ENCODE peak calls at places on chromosomes 6 and 20, in ten cellular contexts. One of them, this sample, is unnamed.

GRCh38 chr6:11492444-11493300 is 44.9 kb upstream of the TMEM170B start:
- DNase-seq in H7: no peak
- DNase-seq in AG08396: no peak
- DNase-seq in HCT116: no peak
- DNase-seq in occipital lobe: no peak
- DNase-seq in lower leg skin: no peak
- DNase-seq in neuronal stem cell: no peak
- DNase-seq in activated B cell treated with CpG ODN at 0.5 μM for 24 hours: no peak
- DNase-seq in M059J: peak
- DNase-seq in kidney tubule cell: no peak
- DNase-seq in this sample: no peak

GRCh38 chr6:122719176-122719575 is 60.3 kb upstream of the FABP7 start:
- DNase-seq in H7: no peak
- DNase-seq in AG08396: no peak
- DNase-seq in HCT116: no peak
- DNase-seq in occipital lobe: no peak
- DNase-seq in lower leg skin: no peak
- DNase-seq in neuronal stem cell: no peak
- DNase-seq in activated B cell treated with CpG ODN at 0.5 μM for 24 hours: no peak
- DNase-seq in M059J: no peak
- DNase-seq in kidney tubule cell: no peak
- DNase-seq in this sample: no peak

GRCh38 chr6:19849736-19850135 is 12.6 kb downstream of the ID4 start:
- DNase-seq in H7: no peak
- DNase-seq in AG08396: no peak
- DNase-seq in HCT116: no peak
- DNase-seq in occipital lobe: no peak
- DNase-seq in lower leg skin: no peak
- DNase-seq in neuronal stem cell: no peak
- DNase-seq in activated B cell treated with CpG ODN at 0.5 μM for 24 hours: no peak
- DNase-seq in M059J: no peak
- DNase-seq in kidney tubule cell: no peak
- DNase-seq in this sample: no peak

GRCh38 chr6:116352515-116353471 is 18.0 kb upstream of the DSE start:
- DNase-seq in H7: no peak
- DNase-seq in AG08396: peak
- DNase-seq in HCT116: no peak
- DNase-seq in occipital lobe: no peak
- DNase-seq in lower leg skin: no peak
- DNase-seq in neuronal stem cell: no peak
- DNase-seq in activated B cell treated with CpG ODN at 0.5 μM for 24 hours: no peak
- DNase-seq in M059J: peak
- DNase-seq in kidney tubule cell: peak
- DNase-seq in this sample: no peak

GRCh38 chr6:30483677-30484279 is 5.5 kb upstream of the HLA-E start:
- DNase-seq in H7: peak
- DNase-seq in AG08396: peak
- DNase-seq in HCT116: peak
- DNase-seq in occipital lobe: no peak
- DNase-seq in lower leg skin: no peak
- DNase-seq in neuronal stem cell: peak
- DNase-seq in activated B cell treated with CpG ODN at 0.5 μM for 24 hours: no peak
- DNase-seq in M059J: peak
- DNase-seq in kidney tubule cell: peak
- DNase-seq in this sample: no peak

GRCh38 chr6:136783495-136784270 is 8.6 kb downstream of the MAP3K5 start:
- DNase-seq in H7: no peak
- DNase-seq in AG08396: no peak
- DNase-seq in HCT116: no peak
- DNase-seq in occipital lobe: no peak
- DNase-seq in lower leg skin: peak
- DNase-seq in neuronal stem cell: no peak
- DNase-seq in activated B cell treated with CpG ODN at 0.5 μM for 24 hours: peak
- DNase-seq in M059J: no peak
- DNase-seq in kidney tubule cell: peak
- DNase-seq in this sample: peak

GRCh38 chr6:55003726-55004415 is 157.3 kb downstream of the FAM83B start:
- DNase-seq in H7: no peak
- DNase-seq in AG08396: no peak
- DNase-seq in HCT116: no peak
- DNase-seq in occipital lobe: no peak
- DNase-seq in lower leg skin: no peak
- DNase-seq in neuronal stem cell: no peak
- DNase-seq in activated B cell treated with CpG ODN at 0.5 μM for 24 hours: no peak
- DNase-seq in M059J: no peak
- DNase-seq in kidney tubule cell: no peak
- DNase-seq in this sample: no peak

GRCh38 chr6:11354019-11354418 is 121.6 kb upstream of the NEDD9 start:
- DNase-seq in H7: no peak
- DNase-seq in AG08396: peak
- DNase-seq in HCT116: no peak
- DNase-seq in occipital lobe: peak
- DNase-seq in lower leg skin: peak
- DNase-seq in neuronal stem cell: no peak
- DNase-seq in activated B cell treated with CpG ODN at 0.5 μM for 24 hours: no peak
- DNase-seq in M059J: peak
- DNase-seq in kidney tubule cell: no peak
- DNase-seq in this sample: peak

GRCh38 chr20:33874129-33874528 is 63.0 kb downstream of the CHMP4B start:
- DNase-seq in H7: no peak
- DNase-seq in AG08396: no peak
- DNase-seq in HCT116: no peak
- DNase-seq in occipital lobe: no peak
- DNase-seq in lower leg skin: no peak
- DNase-seq in neuronal stem cell: no peak
- DNase-seq in activated B cell treated with CpG ODN at 0.5 μM for 24 hours: no peak
- DNase-seq in M059J: no peak
- DNase-seq in kidney tubule cell: no peak
- DNase-seq in this sample: no peak

GRCh38 chr6:31821301-31822037 is 6.1 kb upstream of the HSPA1B start:
- DNase-seq in H7: peak
- DNase-seq in AG08396: no peak
- DNase-seq in HCT116: no peak
- DNase-seq in occipital lobe: peak
- DNase-seq in lower leg skin: no peak
- DNase-seq in neuronal stem cell: peak
- DNase-seq in activated B cell treated with CpG ODN at 0.5 μM for 24 hours: no peak
- DNase-seq in M059J: peak
- DNase-seq in kidney tubule cell: peak
- DNase-seq in this sample: peak

GRCh38 chr6:2839195-2839981 is 2.3 kb downstream of the SERPINB1 start:
- DNase-seq in H7: no peak
- DNase-seq in AG08396: no peak
- DNase-seq in HCT116: peak
- DNase-seq in occipital lobe: no peak
- DNase-seq in lower leg skin: no peak
- DNase-seq in neuronal stem cell: no peak
- DNase-seq in activated B cell treated with CpG ODN at 0.5 μM for 24 hours: no peak
- DNase-seq in M059J: peak
- DNase-seq in kidney tubule cell: peak
- DNase-seq in this sample: no peak